ENCODE peak calls at places on chromosome 2, in five cellular contexts. One of them, this sample, is unnamed.

GRCh38 chr2:73131807-73132206 is 19.1 kb upstream of the RAB11FIP5 start:
- DNase-seq in GM23248: peak; percentile 66
- DNase-seq in stimulated activated CD8-positive, alpha-beta memory T cell treated with anti-CD3 and anti-CD28 coated beads, Interleukin-12 subunit alpha, Interleukin-12 subunit beta, amount 100 ng/mL, for 4 hours: no peak
- DNase-seq in stimulated activated naive CD4-positive, alpha-beta T cell: no peak
- DNase-seq in hippocampal formation: no peak
- DNase-seq in this sample: no peak

GRCh38 chr2:66532972-66533868 is 98.3 kb downstream of the MEIS1 start:
- DNase-seq in GM23248: no peak
- DNase-seq in stimulated activated CD8-positive, alpha-beta memory T cell treated with anti-CD3 and anti-CD28 coated beads, Interleukin-12 subunit alpha, Interleukin-12 subunit beta, amount 100 ng/mL, for 4 hours: no peak
- DNase-seq in stimulated activated naive CD4-positive, alpha-beta T cell: no peak
- DNase-seq in hippocampal formation: no peak
- DNase-seq in this sample: no peak

GRCh38 chr2:8408560-8409460 is 273.0 kb upstream of the ID2 start:
- DNase-seq in GM23248: no peak
- DNase-seq in stimulated activated CD8-positive, alpha-beta memory T cell treated with anti-CD3 and anti-CD28 coated beads, Interleukin-12 subunit alpha, Interleukin-12 subunit beta, amount 100 ng/mL, for 4 hours: no peak
- DNase-seq in stimulated activated naive CD4-positive, alpha-beta T cell: no peak
- DNase-seq in hippocampal formation: no peak
- DNase-seq in this sample: no peak

GRCh38 chr2:101190753-101191516 is 39.8 kb upstream of the TBC1D8 start:
- DNase-seq in GM23248: peak; percentile 19
- DNase-seq in stimulated activated CD8-positive, alpha-beta memory T cell treated with anti-CD3 and anti-CD28 coated beads, Interleukin-12 subunit alpha, Interleukin-12 subunit beta, amount 100 ng/mL, for 4 hours: no peak
- DNase-seq in stimulated activated naive CD4-positive, alpha-beta T cell: no peak
- DNase-seq in hippocampal formation: no peak
- DNase-seq in this sample: no peak

GRCh38 chr2:166727105-166727504 is 161.2 kb upstream of the XIRP2 start:
- DNase-seq in GM23248: no peak
- DNase-seq in stimulated activated CD8-positive, alpha-beta memory T cell treated with anti-CD3 and anti-CD28 coated beads, Interleukin-12 subunit alpha, Interleukin-12 subunit beta, amount 100 ng/mL, for 4 hours: no peak
- DNase-seq in stimulated activated naive CD4-positive, alpha-beta T cell: no peak
- DNase-seq in hippocampal formation: no peak
- DNase-seq in this sample: no peak

GRCh38 chr2:74405994-74406583 is 15.3 kb downstream of the C2orf81 start:
- DNase-seq in GM23248: no peak
- DNase-seq in stimulated activated CD8-positive, alpha-beta memory T cell treated with anti-CD3 and anti-CD28 coated beads, Interleukin-12 subunit alpha, Interleukin-12 subunit beta, amount 100 ng/mL, for 4 hours: no peak
- DNase-seq in stimulated activated naive CD4-positive, alpha-beta T cell: no peak
- DNase-seq in hippocampal formation: no peak
- DNase-seq in this sample: no peak

GRCh38 chr2:40200516-40200915 is 251.4 kb downstream of the SLC8A1 start:
- DNase-seq in GM23248: peak; percentile 75
- DNase-seq in stimulated activated CD8-positive, alpha-beta memory T cell treated with anti-CD3 and anti-CD28 coated beads, Interleukin-12 subunit alpha, Interleukin-12 subunit beta, amount 100 ng/mL, for 4 hours: no peak
- DNase-seq in stimulated activated naive CD4-positive, alpha-beta T cell: no peak
- DNase-seq in hippocampal formation: no peak
- DNase-seq in this sample: no peak

GRCh38 chr2:224734949-224735348 is 18.8 kb upstream of the CCDC195 start:
- DNase-seq in GM23248: no peak
- DNase-seq in stimulated activated CD8-positive, alpha-beta memory T cell treated with anti-CD3 and anti-CD28 coated beads, Interleukin-12 subunit alpha, Interleukin-12 subunit beta, amount 100 ng/mL, for 4 hours: no peak
- DNase-seq in stimulated activated naive CD4-positive, alpha-beta T cell: no peak
- DNase-seq in hippocampal formation: no peak
- DNase-seq in this sample: no peak

GRCh38 chr2:85468704-85469349 is 50.3 kb downstream of the SH2D6 start:
- DNase-seq in GM23248: peak; percentile 65
- DNase-seq in stimulated activated CD8-positive, alpha-beta memory T cell treated with anti-CD3 and anti-CD28 coated beads, Interleukin-12 subunit alpha, Interleukin-12 subunit beta, amount 100 ng/mL, for 4 hours: no peak
- DNase-seq in stimulated activated naive CD4-positive, alpha-beta T cell: no peak
- DNase-seq in hippocampal formation: no peak
- DNase-seq in this sample: no peak

GRCh38 chr2:213411582-213412289 is 127.5 kb downstream of the SPAG16 start:
- DNase-seq in GM23248: no peak
- DNase-seq in stimulated activated CD8-positive, alpha-beta memory T cell treated with anti-CD3 and anti-CD28 coated beads, Interleukin-12 subunit alpha, Interleukin-12 subunit beta, amount 100 ng/mL, for 4 hours: no peak
- DNase-seq in stimulated activated naive CD4-positive, alpha-beta T cell: no peak
- DNase-seq in hippocampal formation: no peak
- DNase-seq in this sample: no peak

GRCh38 chr2:64732153-64732552 is 78.4 kb upstream of the SERTAD2 start:
- DNase-seq in GM23248: no peak
- DNase-seq in stimulated activated CD8-positive, alpha-beta memory T cell treated with anti-CD3 and anti-CD28 coated beads, Interleukin-12 subunit alpha, Interleukin-12 subunit beta, amount 100 ng/mL, for 4 hours: no peak
- DNase-seq in stimulated activated naive CD4-positive, alpha-beta T cell: no peak
- DNase-seq in hippocampal formation: no peak
- DNase-seq in this sample: no peak

GRCh38 chr2:178829299-178829698 is 22.1 kb upstream of the TTN start:
- DNase-seq in GM23248: peak; percentile 10
- DNase-seq in stimulated activated CD8-positive, alpha-beta memory T cell treated with anti-CD3 and anti-CD28 coated beads, Interleukin-12 subunit alpha, Interleukin-12 subunit beta, amount 100 ng/mL, for 4 hours: no peak
- DNase-seq in stimulated activated naive CD4-positive, alpha-beta T cell: no peak
- DNase-seq in hippocampal formation: no peak
- DNase-seq in this sample: no peak

GRCh38 chr2:126220336-126220735 is 435.6 kb upstream of the GYPC start:
- DNase-seq in GM23248: no peak
- DNase-seq in stimulated activated CD8-positive, alpha-beta memory T cell treated with anti-CD3 and anti-CD28 coated beads, Interleukin-12 subunit alpha, Interleukin-12 subunit beta, amount 100 ng/mL, for 4 hours: no peak
- DNase-seq in stimulated activated naive CD4-positive, alpha-beta T cell: no peak
- DNase-seq in hippocampal formation: no peak
- DNase-seq in this sample: no peak

GRCh38 chr2:42957109-42958035 is 165.0 kb upstream of the HAAO start:
- DNase-seq in GM23248: no peak
- DNase-seq in stimulated activated CD8-positive, alpha-beta memory T cell treated with anti-CD3 and anti-CD28 coated beads, Interleukin-12 subunit alpha, Interleukin-12 subunit beta, amount 100 ng/mL, for 4 hours: no peak
- DNase-seq in stimulated activated naive CD4-positive, alpha-beta T cell: no peak
- DNase-seq in hippocampal formation: no peak
- DNase-seq in this sample: no peak

GRCh38 chr2:237213325-237214040 is 127.8 kb downstream of the COPS8 start:
- DNase-seq in GM23248: peak; percentile 94
- DNase-seq in stimulated activated CD8-positive, alpha-beta memory T cell treated with anti-CD3 and anti-CD28 coated beads, Interleukin-12 subunit alpha, Interleukin-12 subunit beta, amount 100 ng/mL, for 4 hours: no peak
- DNase-seq in stimulated activated naive CD4-positive, alpha-beta T cell: no peak
- DNase-seq in hippocampal formation: no peak
- DNase-seq in this sample: peak; percentile 67

GRCh38 chr2:240555541-240556250 is 2.1 kb downstream of the ANKMY1 start:
- DNase-seq in GM23248: no peak
- DNase-seq in stimulated activated CD8-positive, alpha-beta memory T cell treated with anti-CD3 and anti-CD28 coated beads, Interleukin-12 subunit alpha, Interleukin-12 subunit beta, amount 100 ng/mL, for 4 hours: no peak
- DNase-seq in stimulated activated naive CD4-positive, alpha-beta T cell: no peak
- DNase-seq in hippocampal formation: no peak
- DNase-seq in this sample: no peak

GRCh38 chr2:46460991-46461715 is 18.2 kb upstream of the TMEM247 start:
- DNase-seq in GM23248: peak; percentile 64
- DNase-seq in stimulated activated CD8-positive, alpha-beta memory T cell treated with anti-CD3 and anti-CD28 coated beads, Interleukin-12 subunit alpha, Interleukin-12 subunit beta, amount 100 ng/mL, for 4 hours: peak; percentile 54
- DNase-seq in stimulated activated naive CD4-positive, alpha-beta T cell: peak; percentile 54
- DNase-seq in hippocampal formation: peak; percentile 46
- DNase-seq in this sample: peak; percentile 76

GRCh38 chr2:216792222-216793001 is 67.5 kb downstream of the TNP1 start:
- DNase-seq in GM23248: peak; percentile 84
- DNase-seq in stimulated activated CD8-positive, alpha-beta memory T cell treated with anti-CD3 and anti-CD28 coated beads, Interleukin-12 subunit alpha, Interleukin-12 subunit beta, amount 100 ng/mL, for 4 hours: no peak
- DNase-seq in stimulated activated naive CD4-positive, alpha-beta T cell: no peak
- DNase-seq in hippocampal formation: no peak
- DNase-seq in this sample: peak; percentile 56

GRCh38 chr2:52390651-52391050 is 1358.7 kb upstream of the NRXN1 start:
- DNase-seq in GM23248: no peak
- DNase-seq in stimulated activated CD8-positive, alpha-beta memory T cell treated with anti-CD3 and anti-CD28 coated beads, Interleukin-12 subunit alpha, Interleukin-12 subunit beta, amount 100 ng/mL, for 4 hours: no peak
- DNase-seq in stimulated activated naive CD4-positive, alpha-beta T cell: no peak
- DNase-seq in hippocampal formation: no peak
- DNase-seq in this sample: no peak

GRCh38 chr2:101204400-101205095 is 48.1 kb upstream of the CNOT11 start:
- DNase-seq in GM23248: peak; percentile 34
- DNase-seq in stimulated activated CD8-positive, alpha-beta memory T cell treated with anti-CD3 and anti-CD28 coated beads, Interleukin-12 subunit alpha, Interleukin-12 subunit beta, amount 100 ng/mL, for 4 hours: no peak
- DNase-seq in stimulated activated naive CD4-positive, alpha-beta T cell: no peak
- DNase-seq in hippocampal formation: no peak
- DNase-seq in this sample: no peak

GRCh38 chr2:240586919-240587800 is 626 bp downstream of the CAPN10 start:
- DNase-seq in GM23248: peak; percentile 61
- DNase-seq in stimulated activated CD8-positive, alpha-beta memory T cell treated with anti-CD3 and anti-CD28 coated beads, Interleukin-12 subunit alpha, Interleukin-12 subunit beta, amount 100 ng/mL, for 4 hours: peak; percentile 25
- DNase-seq in stimulated activated naive CD4-positive, alpha-beta T cell: peak; percentile 59
- DNase-seq in hippocampal formation: no peak
- DNase-seq in this sample: no peak

GRCh38 chr2:121746071-121746578 is 9.3 kb upstream of the TSN start:
- DNase-seq in GM23248: no peak
- DNase-seq in stimulated activated CD8-positive, alpha-beta memory T cell treated with anti-CD3 and anti-CD28 coated beads, Interleukin-12 subunit alpha, Interleukin-12 subunit beta, amount 100 ng/mL, for 4 hours: no peak
- DNase-seq in stimulated activated naive CD4-positive, alpha-beta T cell: no peak
- DNase-seq in hippocampal formation: no peak
- DNase-seq in this sample: no peak

GRCh38 chr2:227545990-227546389 is 52.7 kb upstream of the SCYGR2 start:
- DNase-seq in GM23248: no peak
- DNase-seq in stimulated activated CD8-positive, alpha-beta memory T cell treated with anti-CD3 and anti-CD28 coated beads, Interleukin-12 subunit alpha, Interleukin-12 subunit beta, amount 100 ng/mL, for 4 hours: no peak
- DNase-seq in stimulated activated naive CD4-positive, alpha-beta T cell: no peak
- DNase-seq in hippocampal formation: no peak
- DNase-seq in this sample: no peak

GRCh38 chr2:42812899-42813479 is 20.6 kb upstream of the HAAO start:
- DNase-seq in GM23248: peak; percentile 53
- DNase-seq in stimulated activated CD8-positive, alpha-beta memory T cell treated with anti-CD3 and anti-CD28 coated beads, Interleukin-12 subunit alpha, Interleukin-12 subunit beta, amount 100 ng/mL, for 4 hours: no peak
- DNase-seq in stimulated activated naive CD4-positive, alpha-beta T cell: no peak
- DNase-seq in hippocampal formation: peak; percentile 8
- DNase-seq in this sample: no peak

GRCh38 chr2:240685771-240686371 is 3.2 kb upstream of the AQP12B start:
- DNase-seq in GM23248: no peak
- DNase-seq in stimulated activated CD8-positive, alpha-beta memory T cell treated with anti-CD3 and anti-CD28 coated beads, Interleukin-12 subunit alpha, Interleukin-12 subunit beta, amount 100 ng/mL, for 4 hours: no peak
- DNase-seq in stimulated activated naive CD4-positive, alpha-beta T cell: no peak
- DNase-seq in hippocampal formation: no peak
- DNase-seq in this sample: no peak

GRCh38 chr2:178962805-178963433 is 87.0 kb downstream of the CCDC141 start:
- DNase-seq in GM23248: no peak
- DNase-seq in stimulated activated CD8-positive, alpha-beta memory T cell treated with anti-CD3 and anti-CD28 coated beads, Interleukin-12 subunit alpha, Interleukin-12 subunit beta, amount 100 ng/mL, for 4 hours: no peak
- DNase-seq in stimulated activated naive CD4-positive, alpha-beta T cell: no peak
- DNase-seq in hippocampal formation: no peak
- DNase-seq in this sample: no peak

GRCh38 chr2:173165443-173166234 is 90.0 kb downstream of the MAP3K20 start:
- DNase-seq in GM23248: no peak
- DNase-seq in stimulated activated CD8-positive, alpha-beta memory T cell treated with anti-CD3 and anti-CD28 coated beads, Interleukin-12 subunit alpha, Interleukin-12 subunit beta, amount 100 ng/mL, for 4 hours: no peak
- DNase-seq in stimulated activated naive CD4-positive, alpha-beta T cell: no peak
- DNase-seq in hippocampal formation: no peak
- DNase-seq in this sample: no peak

GRCh38 chr2:159155315-159155714 is 131.2 kb downstream of the WDSUB1 start:
- DNase-seq in GM23248: no peak
- DNase-seq in stimulated activated CD8-positive, alpha-beta memory T cell treated with anti-CD3 and anti-CD28 coated beads, Interleukin-12 subunit alpha, Interleukin-12 subunit beta, amount 100 ng/mL, for 4 hours: no peak
- DNase-seq in stimulated activated naive CD4-positive, alpha-beta T cell: no peak
- DNase-seq in hippocampal formation: no peak
- DNase-seq in this sample: no peak

GRCh38 chr2:216888086-216888485 is 28.2 kb upstream of the TNP1 start:
- DNase-seq in GM23248: no peak
- DNase-seq in stimulated activated CD8-positive, alpha-beta memory T cell treated with anti-CD3 and anti-CD28 coated beads, Interleukin-12 subunit alpha, Interleukin-12 subunit beta, amount 100 ng/mL, for 4 hours: no peak
- DNase-seq in stimulated activated naive CD4-positive, alpha-beta T cell: no peak
- DNase-seq in hippocampal formation: no peak
- DNase-seq in this sample: peak; percentile 14

GRCh38 chr2:169509230-169509917 is at the start of gene KLHL41:
- DNase-seq in GM23248: peak; percentile 48
- DNase-seq in stimulated activated CD8-positive, alpha-beta memory T cell treated with anti-CD3 and anti-CD28 coated beads, Interleukin-12 subunit alpha, Interleukin-12 subunit beta, amount 100 ng/mL, for 4 hours: no peak
- DNase-seq in stimulated activated naive CD4-positive, alpha-beta T cell: no peak
- DNase-seq in hippocampal formation: no peak
- DNase-seq in this sample: no peak

GRCh38 chr2:234823877-234824376 is 127.9 kb upstream of the SH3BP4 start:
- DNase-seq in GM23248: peak; percentile 98
- DNase-seq in stimulated activated CD8-positive, alpha-beta memory T cell treated with anti-CD3 and anti-CD28 coated beads, Interleukin-12 subunit alpha, Interleukin-12 subunit beta, amount 100 ng/mL, for 4 hours: no peak
- DNase-seq in stimulated activated naive CD4-positive, alpha-beta T cell: no peak
- DNase-seq in hippocampal formation: no peak
- DNase-seq in this sample: no peak

GRCh38 chr2:165627463-165627862 is 158.0 kb downstream of the CSRNP3 start:
- DNase-seq in GM23248: peak; percentile 2
- DNase-seq in stimulated activated CD8-positive, alpha-beta memory T cell treated with anti-CD3 and anti-CD28 coated beads, Interleukin-12 subunit alpha, Interleukin-12 subunit beta, amount 100 ng/mL, for 4 hours: no peak
- DNase-seq in stimulated activated naive CD4-positive, alpha-beta T cell: no peak
- DNase-seq in hippocampal formation: no peak
- DNase-seq in this sample: no peak

GRCh38 chr2:46692316-46692715 is 213.0 kb downstream of the TMEM247 start:
- DNase-seq in GM23248: no peak
- DNase-seq in stimulated activated CD8-positive, alpha-beta memory T cell treated with anti-CD3 and anti-CD28 coated beads, Interleukin-12 subunit alpha, Interleukin-12 subunit beta, amount 100 ng/mL, for 4 hours: no peak
- DNase-seq in stimulated activated naive CD4-positive, alpha-beta T cell: no peak
- DNase-seq in hippocampal formation: no peak
- DNase-seq in this sample: no peak

GRCh38 chr2:234615643-234616356 is 118.9 kb upstream of the ARL4C start:
- DNase-seq in GM23248: no peak
- DNase-seq in stimulated activated CD8-positive, alpha-beta memory T cell treated with anti-CD3 and anti-CD28 coated beads, Interleukin-12 subunit alpha, Interleukin-12 subunit beta, amount 100 ng/mL, for 4 hours: no peak
- DNase-seq in stimulated activated naive CD4-positive, alpha-beta T cell: no peak
- DNase-seq in hippocampal formation: no peak
- DNase-seq in this sample: no peak

GRCh38 chr2:227608469-227609338 is 5.9 kb downstream of the SCYGR3 start:
- DNase-seq in GM23248: no peak
- DNase-seq in stimulated activated CD8-positive, alpha-beta memory T cell treated with anti-CD3 and anti-CD28 coated beads, Interleukin-12 subunit alpha, Interleukin-12 subunit beta, amount 100 ng/mL, for 4 hours: peak; percentile 5
- DNase-seq in stimulated activated naive CD4-positive, alpha-beta T cell: no peak
- DNase-seq in hippocampal formation: no peak
- DNase-seq in this sample: no peak

GRCh38 chr2:187404431-187405110 is 43.5 kb downstream of the CALCRL start:
- DNase-seq in GM23248: no peak
- DNase-seq in stimulated activated CD8-positive, alpha-beta memory T cell treated with anti-CD3 and anti-CD28 coated beads, Interleukin-12 subunit alpha, Interleukin-12 subunit beta, amount 100 ng/mL, for 4 hours: no peak
- DNase-seq in stimulated activated naive CD4-positive, alpha-beta T cell: no peak
- DNase-seq in hippocampal formation: no peak
- DNase-seq in this sample: no peak

This sample was measured in psoas muscle.